ENCODE peak calls at places on chromosome 2, in nine cellular contexts. S is neural crest cell; Z is stromal cell of bone marrow; F is frontal cortex; J is GM18507; D is retina; R is nucleus accumbens; P is stimulated activated CD4-positive, alpha-beta T cell treated with anti-CD3 and anti-CD28 coated beads, Interleukin-15, amount 100 ng/mL, for 24 hours; H is NCI-H82. Y is an unnamed sample.

GRCh38 chr2:95531254-95531771 is 46.8 kb upstream of the TRIM43B start:
- DNase-seq in S (no peak), H (no peak), D (no peak), Z (no peak), F (no peak), P (no peak), R (no peak), J (no peak), Y (no peak)

GRCh38 chr2:64730551-64731305 is 77.0 kb upstream of the SERTAD2 start:
- DNase-seq in D (peak; percentile 35), F (peak; percentile 39), H (no peak), R (peak; percentile 46), J (no peak), Z (peak; percentile 74), S (no peak), P (peak; percentile 47), Y (no peak)

GRCh38 chr2:101476605-101477208 is 1.8 kb upstream of the RFX8 start:
- DNase-seq in F (no peak), J (no peak), S (no peak), Z (no peak), H (no peak), D (no peak), P (no peak), R (no peak), Y (no peak)

GRCh38 chr2:219219781-219220532 is 1.2 kb upstream of the ABCB6 start:
- DNase-seq in Z (no peak), J (no peak), F (no peak), H (no peak), D (no peak), P (no peak), R (no peak), S (no peak), Y (no peak)

GRCh38 chr2:41033127-41033526 is 581.2 kb upstream of the SLC8A1 start:
- DNase-seq in J (no peak), P (no peak), R (no peak), S (no peak), Z (no peak), D (no peak), H (no peak), F (no peak), Y (no peak)

GRCh38 chr2:120939595-120940318 is 204.1 kb downstream of the GLI2 start:
- DNase-seq in Z (peak; percentile 66), R (no peak), H (no peak), D (no peak), F (no peak), P (no peak), J (no peak), S (no peak), Y (no peak)

GRCh38 chr2:168085801-168086361 is 161.5 kb downstream of the STK39 start:
- DNase-seq in P (no peak), H (peak; percentile 88), S (no peak), R (no peak), D (no peak), F (no peak), J (no peak), Z (no peak), Y (no peak)

GRCh38 chr2:148860037-148860436 is 15.0 kb upstream of the KIF5C start:
- DNase-seq in J (no peak), H (peak; percentile 31), D (no peak), F (no peak), P (no peak), S (no peak), R (no peak), Z (no peak), Y (no peak)

GRCh38 chr2:182503886-182504285 is 77.0 kb upstream of the PDE1A start:
- DNase-seq in R (no peak), P (no peak), F (no peak), H (no peak), Z (no peak), S (no peak), J (no peak), D (no peak), Y (no peak)

GRCh38 chr2:44655401-44655864 is 286.1 kb upstream of the SIX3 start:
- DNase-seq in D (peak; percentile 70), Z (no peak), H (peak; percentile 66), F (no peak), P (no peak), R (no peak), J (no peak), S (no peak), Y (no peak)

GRCh38 chr2:109438146-109438545 is 175.6 kb downstream of the SEPTIN10 start:
- DNase-seq in R (no peak), S (no peak), F (no peak), Z (no peak), H (no peak), D (no peak), P (no peak), J (no peak), Y (no peak)

GRCh38 chr2:239824866-239825704 is 200.1 kb downstream of the NDUFA10 start:
- DNase-seq in S (no peak), R (no peak), H (no peak), D (no peak), Z (no peak), P (no peak), J (no peak), F (no peak), Y (no peak)

GRCh38 chr2:139946690-139947089 is 1166.5 kb upstream of the NXPH2 start:
- DNase-seq in Z (no peak), R (no peak), P (no peak), D (no peak), J (no peak), H (peak; percentile 15), S (no peak), F (no peak), Y (no peak)

GRCh38 chr2:178761759-178762371 is 45.4 kb downstream of the TTN start:
- DNase-seq in P (peak; percentile 30), F (peak; percentile 2), J (peak; percentile 3), H (peak; percentile 70), Z (peak; percentile 31), D (peak; percentile 26), R (no peak), S (peak; percentile 7), Y (peak; percentile 24)

GRCh38 chr2:129764376-129765325 is 214.8 kb upstream of the RAB6C start:
- DNase-seq in R (no peak), P (no peak), S (no peak), Z (no peak), J (no peak), F (no peak), D (no peak), H (peak; percentile 18), Y (no peak)

GRCh38 chr2:60526623-60527022 is 26.8 kb downstream of the BCL11A start:
- DNase-seq in F (no peak), D (no peak), J (no peak), S (no peak), Z (no peak), P (no peak), H (peak; percentile 25), R (no peak), Y (no peak)

GRCh38 chr2:203878060-203878459 is 10.5 kb downstream of the CTLA4 start:
- DNase-seq in S (no peak), D (no peak), J (no peak), F (no peak), H (no peak), P (no peak), Z (peak; percentile 16), R (no peak), Y (no peak)

GRCh38 chr2:157726946-157727345 is 98.3 kb upstream of the ACVR1C start:
- DNase-seq in R (no peak), F (no peak), Z (no peak), S (no peak), J (no peak), P (no peak), H (no peak), D (no peak), Y (no peak)

GRCh38 chr2:164624296-164624695 is 3.0 kb upstream of the GRB14 start:
- DNase-seq in Z (no peak), R (no peak), J (no peak), D (no peak), H (no peak), F (no peak), S (no peak), P (no peak), Y (no peak)

GRCh38 chr2:179240481-179241451 is 23.9 kb downstream of the SESTD1 start:
- DNase-seq in S (no peak), P (no peak), R (no peak), Z (no peak), J (no peak), H (peak; percentile 31), F (no peak), D (no peak), Y (no peak)

GRCh38 chr2:83196225-83196624 is 1262.9 kb downstream of the SUCLG1 start:
- DNase-seq in Z (peak; percentile 18), J (no peak), H (peak; percentile 52), D (peak; percentile 6), S (no peak), P (no peak), F (peak; percentile 2), R (no peak), Y (no peak)

GRCh38 chr2:168810235-168810634 is 7.8 kb downstream of the NOSTRIN start:
- DNase-seq in F (no peak), R (no peak), D (no peak), H (no peak), Z (no peak), S (no peak), J (no peak), P (no peak), Y (no peak)

GRCh38 chr2:109333414-109334194 is 204.6 kb downstream of the SH3RF3 start:
- DNase-seq in Z (no peak), R (no peak), H (no peak), S (no peak), J (no peak), P (no peak), F (no peak), D (no peak), Y (no peak)

GRCh38 chr2:104447831-104448434 is 406.0 kb upstream of the POU3F3 start:
- DNase-seq in Z (no peak), J (no peak), H (no peak), P (no peak), R (no peak), D (no peak), F (no peak), S (no peak), Y (no peak)

GRCh38 chr2:119475225-119475856 is 43.7 kb downstream of the TMEM37 start:
- DNase-seq in H (peak; percentile 62), F (no peak), J (no peak), R (no peak), Z (no peak), P (no peak), D (no peak), S (no peak), Y (no peak)

GRCh38 chr2:65586516-65586915 is 154.1 kb upstream of the SPRED2 start:
- DNase-seq in D (no peak), S (no peak), Z (no peak), J (no peak), P (no peak), H (peak; percentile 30), R (no peak), F (no peak), Y (no peak)

GRCh38 chr2:69241664-69242063 is 145.4 kb downstream of the GFPT1 start:
- DNase-seq in S (no peak), J (no peak), D (no peak), P (no peak), F (no peak), Z (no peak), R (no peak), H (peak; percentile 30), Y (no peak)

GRCh38 chr2:127635380-127636237 is 10.3 kb upstream of the GPR17 start:
- DNase-seq in J (no peak), S (no peak), P (no peak), H (no peak), F (no peak), R (no peak), D (no peak), Z (no peak), Y (no peak)

GRCh38 chr2:31581124-31581795 is 522 bp upstream of the SRD5A2 start:
- DNase-seq in R (no peak), Z (no peak), F (no peak), H (no peak), D (no peak), J (no peak), S (no peak), P (no peak), Y (no peak)

GRCh38 chr2:25976884-25977741 is 5.2 kb downstream of the KIF3C start:
- DNase-seq in J (no peak), S (no peak), Z (no peak), H (no peak), F (peak; percentile 39), R (no peak), D (peak; percentile 56), P (no peak), Y (no peak)

GRCh38 chr2:21039979-21040467 is 3.9 kb downstream of the APOB start:
- DNase-seq in F (no peak), P (no peak), R (no peak), D (no peak), J (no peak), H (no peak), Z (no peak), S (no peak), Y (no peak)

Y was measured in GM20000.